ENCODE peak calls at places on chromosomes 6 and 20, in four cellular contexts. X, K, E and B are unnamed samples.
A peak's percentile ranks its signal among the peaks of the same experiment; 100 is the strongest.

GRCh38 chr20:58054082-58054481 is 174.4 kb downstream of the ANKRD60 start:
- DNase-seq in E (no peak), K (no peak), X (no peak), B (no peak)

GRCh38 chr6:113103618-113104390 is 753.3 kb upstream of the MARCKS start:
- DNase-seq in K (no peak), E (peak; percentile 88), X (peak; percentile 11), B (peak; percentile 26)

GRCh38 chr20:10376271-10377075 is 57.5 kb downstream of the MKKS start:
- DNase-seq in X (peak; percentile 35), K (no peak), E (peak; percentile 84), B (no peak)

GRCh38 chr6:19879663-19880062 is 42.5 kb downstream of the ID4 start:
- DNase-seq in E (no peak), X (peak; percentile 37), K (no peak), B (no peak)

GRCh38 chr6:34953084-34954025 is 64.3 kb downstream of the ANKS1A start:
- DNase-seq in X (peak; percentile 92), E (peak; percentile 70), K (no peak), B (peak; percentile 67)

GRCh38 chr20:63772781-63773520 is 33.4 kb downstream of the SLC2A4RG start:
- DNase-seq in X (peak; percentile 55), E (no peak), K (no peak), B (no peak)

GRCh38 chr20:11691766-11692165 is 225.9 kb upstream of the BTBD3 start:
- DNase-seq in E (peak; percentile 5), X (no peak), K (no peak), B (no peak)

GRCh38 chr20:63895886-63896135 is 885 bp downstream of the DNAJC5 start:
- DNase-seq in X (peak; percentile 34), E (no peak), K (no peak), B (no peak)

GRCh38 chr6:47669684-47670515 is 28.5 kb upstream of the ADGRF4 start:
- DNase-seq in E (no peak), X (no peak), K (peak; percentile 66), B (peak; percentile 54)

GRCh38 chr6:116422238-116422637 is 38.9 kb upstream of the CALHM6 start:
- DNase-seq in X (no peak), E (no peak), K (no peak), B (no peak)

GRCh38 chr6:30898750-30899360 is 9.2 kb upstream of the GTF2H4 start:
- DNase-seq in E (no peak), X (no peak), K (no peak), B (no peak)

GRCh38 chr6:111487656-111488055 is 4.6 kb upstream of the REV3L start:
- DNase-seq in K (no peak), E (no peak), X (peak; percentile 35), B (no peak)

GRCh38 chr20:63903796-63904570 is 9.1 kb downstream of the DNAJC5 start:
- DNase-seq in E (no peak), X (no peak), K (no peak), B (no peak)

GRCh38 chr6:3325210-3325609 is 66.5 kb downstream of the PSMG4 start:
- DNase-seq in E (peak; percentile 74), K (no peak), X (peak; percentile 43), B (no peak)

GRCh38 chr6:143754204-143754603 is 76.4 kb downstream of the PHACTR2 start:
- DNase-seq in K (no peak), X (no peak), E (no peak), B (no peak)

GRCh38 chr20:33672426-33673114 is 1.7 kb downstream of the NECAB3 start:
- DNase-seq in E (no peak), K (no peak), X (no peak), B (no peak)

GRCh38 chr6:79436232-79436631 is 101.0 kb downstream of the LCA5 start:
- DNase-seq in K (no peak), E (no peak), X (no peak), B (no peak)

GRCh38 chr6:72636786-72637185 is 14.9 kb downstream of the KCNQ5 start:
- DNase-seq in E (no peak), K (no peak), X (no peak), B (no peak)

GRCh38 chr6:72635636-72636035 is 13.8 kb downstream of the KCNQ5 start:
- DNase-seq in X (no peak), K (no peak), E (no peak), B (no peak)

GRCh38 chr6:72636215-72636614 is 14.4 kb downstream of the KCNQ5 start:
- DNase-seq in E (no peak), K (no peak), X (no peak), B (no peak)

GRCh38 chr6:72626126-72626525 is 4.3 kb downstream of the KCNQ5 start:
- DNase-seq in E (no peak), X (no peak), K (no peak), B (no peak)

DNA sequence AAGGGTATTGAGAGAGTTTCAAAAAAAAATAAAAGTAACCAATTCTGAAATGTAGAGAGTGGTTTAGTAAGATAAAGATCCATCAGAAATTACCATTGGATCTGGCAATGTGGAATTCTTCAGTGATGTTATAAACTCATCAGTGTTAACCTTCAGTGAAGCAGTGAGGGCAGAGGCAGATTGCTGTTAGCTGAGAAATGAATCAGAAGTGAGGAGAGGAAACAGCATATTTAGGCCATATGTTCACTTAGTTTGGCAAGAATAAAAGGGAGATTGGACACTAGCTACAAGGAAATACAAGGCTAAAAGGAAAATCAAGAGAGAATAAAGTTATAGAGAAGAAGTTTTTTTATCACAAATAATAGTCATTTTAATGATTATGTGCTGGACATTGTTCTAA is 9.6 kb downstream of the KCNQ5 start:
- DNase-seq in X (no peak), K (no peak), E (no peak), B (no peak)
- H3K79me2 ChIP-seq in X (no peaks in the 10 kb centered on the region), K (no peaks in the 10 kb centered on the region), E (no peaks in the 10 kb centered on the region), B (no peaks in the 10 kb centered on the region)

GRCh38 chr6:32200711-32201475 is 8.4 kb upstream of the GPSM3 start:
- DNase-seq in K (no peak), E (no peak), X (no peak), B (no peak)
- H3K4me2 ChIP-seq in K (no peak overlapping the region), E (no peak overlapping the region), X (no peak overlapping the region), B (no peak overlapping the region)

GRCh38 chr6:168385858-168386735 is 54.9 kb upstream of the SMOC2 start:
- DNase-seq in X (no peak), E (no peak), K (no peak), B (no peak)
- TF ChIP-seq EZH2 in X (no peak), E (no peak), K (no peak), B (no peak)

GRCh38 chr6:118867181-118867580 is 26.8 kb upstream of the ASF1A start:
- DNase-seq in X (peak; percentile 85), E (no peak), K (no peak), B (no peak)

GRCh38 chr6:118869894-118870665 is 23.9 kb upstream of the ASF1A start:
- DNase-seq in X (no peak), K (no peak), E (peak; percentile 85), B (no peak)

GRCh38 chr6:118872318-118872717 is 21.6 kb upstream of the ASF1A start:
- DNase-seq in E (no peak), X (no peak), K (no peak), B (no peak)

GRCh38 chr6:118871331-118871730 is 22.6 kb upstream of the ASF1A start:
- DNase-seq in E (peak; percentile 66), K (no peak), X (no peak), B (no peak)

DNA sequence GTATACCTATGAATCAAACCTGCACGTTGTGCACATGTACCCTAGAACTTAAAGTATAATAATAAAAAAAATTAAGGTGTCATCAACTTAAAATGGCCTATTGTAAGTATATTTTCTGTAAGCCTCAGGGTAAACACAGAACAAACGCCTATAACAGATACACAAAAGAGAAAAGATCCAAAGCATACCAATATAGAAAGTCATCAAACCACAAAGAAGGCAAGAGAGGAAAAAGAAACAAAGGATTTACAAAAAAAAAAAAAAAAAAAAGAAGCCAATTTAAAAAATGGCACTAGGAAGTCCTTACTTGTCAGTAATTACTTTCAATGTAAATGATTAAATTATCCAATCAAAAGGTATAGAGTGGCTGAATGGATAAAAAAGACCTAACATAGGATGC is 24.6 kb upstream of the ASF1A start:
- DNase-seq in K (no peak), X (peak; percentile 63), E (no peak), B (no peak)
- H3K79me2 ChIP-seq in K (peaks cover 34% of the 10 kb centered on the region), X (peaks cover 31% of the 10 kb centered on the region), E (peaks cover 7% of the 10 kb centered on the region), B (peaks cover 49% of the 10 kb centered on the region)

GRCh38 chr6:158818580-158819212 is 472 bp downstream of the EZR start:
- DNase-seq in X (peak; percentile 38), K (peak; percentile 73), E (peak; percentile 57), B (peak; percentile 79)
- H3K4me2 ChIP-seq in X (peak overlapping the region; percentile 48), K (peak overlapping the region; percentile 73), E (no peak overlapping the region), B (peak overlapping the region; percentile 75)

GRCh38 chr20:37821691-37822655 is 81.0 kb upstream of the VSTM2L start:
- DNase-seq in E (no peak), K (no peak), X (no peak), B (peak; percentile 42)

GRCh38 chr20:37816003-37816402 is 86.9 kb upstream of the VSTM2L start:
- DNase-seq in X (no peak), E (no peak), K (peak; percentile 61), B (no peak)

DNA sequence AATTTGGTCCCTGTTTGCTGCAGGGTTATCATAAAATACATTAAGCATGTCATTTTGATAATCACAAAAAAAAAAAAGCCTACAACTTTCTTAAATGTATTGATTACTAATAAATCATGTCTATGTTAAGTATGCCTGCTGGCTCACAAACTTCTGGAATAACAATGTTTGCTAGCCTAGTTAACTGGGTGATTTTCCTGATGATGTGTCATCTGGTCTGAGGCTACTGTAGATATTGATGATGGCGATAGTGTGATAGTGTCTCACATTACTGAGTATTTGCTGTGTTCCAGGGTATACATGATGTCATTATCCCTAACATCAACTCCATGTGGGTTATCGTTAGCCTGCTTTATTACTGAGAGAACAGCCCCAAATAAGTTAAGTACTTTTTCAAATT is 86.2 kb upstream of the VSTM2L start:
- DNase-seq in X (no peak), K (no peak), E (no peak), B (no peak)
- TF ChIP-seq EZH2 in X (no peak), K (no peak), E (no peak), B (no peak)

DNA sequence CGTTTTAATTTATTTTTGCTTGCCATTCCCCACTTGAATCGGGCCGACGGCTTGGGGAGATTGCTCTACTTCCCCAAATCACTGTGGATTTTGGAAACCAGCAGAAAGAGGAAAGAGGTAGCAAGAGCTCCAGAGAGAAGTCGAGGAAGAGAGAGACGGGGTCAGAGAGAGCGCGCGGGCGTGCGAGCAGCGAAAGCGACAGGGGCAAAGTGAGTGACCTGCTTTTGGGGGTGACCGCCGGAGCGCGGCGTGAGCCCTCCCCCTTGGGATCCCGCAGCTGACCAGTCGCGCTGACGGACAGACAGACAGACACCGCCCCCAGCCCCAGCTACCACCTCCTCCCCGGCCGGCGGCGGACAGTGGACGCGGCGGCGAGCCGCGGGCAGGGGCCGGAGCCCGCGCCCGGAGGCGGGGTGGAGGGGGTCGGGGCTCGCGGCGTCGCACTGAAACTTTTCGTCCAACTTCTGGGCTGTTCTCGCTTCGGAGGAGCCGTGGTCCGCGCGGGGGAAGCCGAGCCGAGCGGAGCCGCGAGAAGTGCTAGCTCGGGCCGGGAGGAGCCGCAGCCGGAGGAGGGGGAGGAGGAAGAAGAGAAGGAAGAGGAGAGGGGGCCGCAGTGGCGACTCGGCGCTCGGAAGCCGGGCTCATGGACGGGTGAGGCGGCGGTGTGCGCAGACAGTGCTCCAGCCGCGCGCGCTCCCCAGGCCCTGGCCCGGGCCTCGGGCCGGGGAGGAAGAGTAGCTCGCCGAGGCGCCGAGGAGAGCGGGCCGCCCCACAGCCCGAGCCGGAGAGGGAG is 602 bp downstream of the VEGFA start:
- DNase-seq in K (peak; percentile 75), X (peak; percentile 43), E (peak; percentile 65), B (peak; percentile 74)
- H3K79me2 ChIP-seq in K (peaks cover 43% of the 10 kb centered on the region), X (peaks cover 57% of the 10 kb centered on the region), E (peaks cover 16% of the 10 kb centered on the region), B (peaks cover 55% of the 10 kb centered on the region)